ENCODE peak calls at places on chromosomes 2 and 18, in eight cellular contexts. J is activated B cell treated with CpG ODN at 0.5 μM for 24 hours, C is GM12865, D is fibroblast of pulmonary artery, H is cardiac fibroblast, R is endodermal cell, N is brain microvascular endothelial cell, O is progenitor cell of endocrine pancreas. F is an unnamed sample.

GRCh38 chr2:217858519-217859466 is 144.0 kb downstream of the TNS1 start:
- DNase-seq in O (peak), C (no peak), R (peak), D (peak), N (peak), J (no peak), H (peak), F (no peak)

GRCh38 chr2:80281083-80281482 is 23.5 kb downstream of the LRRTM1 start:
- DNase-seq in N (no peak), C (no peak), O (no peak), R (no peak), J (no peak), H (no peak), D (no peak), F (no peak)

GRCh38 chr2:80256396-80257167 is 48.0 kb downstream of the LRRTM1 start:
- DNase-seq in R (peak), N (no peak), O (no peak), J (no peak), D (peak), C (peak), H (peak), F (no peak)

GRCh38 chr2:10668402-10669012 is 21.3 kb downstream of the NOL10 start:
- DNase-seq in D (peak), C (peak), O (no peak), N (peak), H (peak), R (no peak), J (no peak), F (peak)

GRCh38 chr18:46247938-46248337 is 143.8 kb downstream of the HAUS1 start:
- DNase-seq in D (no peak), J (no peak), O (no peak), H (no peak), C (no peak), N (no peak), R (no peak), F (no peak)

GRCh38 chr18:32389868-32390267 is 80.8 kb downstream of the GAREM1 start:
- DNase-seq in D (no peak), R (no peak), H (no peak), C (no peak), N (no peak), O (no peak), J (no peak), F (no peak)

GRCh38 chr2:11835403-11835802 is 89.0 kb downstream of the LPIN1 start:
- DNase-seq in R (no peak), N (no peak), C (no peak), J (no peak), O (no peak), H (no peak), D (peak), F (no peak)

GRCh38 chr2:182715121-182715895 is 749 bp upstream of the DNAJC10 start:
- DNase-seq in C (no peak), H (peak), D (peak), J (no peak), N (peak), R (no peak), O (no peak), F (peak)

GRCh38 chr18:52822160-52822559 is 482.2 kb downstream of the DCC start:
- DNase-seq in O (no peak), D (no peak), C (no peak), R (no peak), J (no peak), H (no peak), N (no peak), F (no peak)

GRCh38 chr2:205876127-205876526 is 193.8 kb downstream of the NRP2 start:
- DNase-seq in J (no peak), C (no peak), H (no peak), D (no peak), N (no peak), R (no peak), O (no peak), F (no peak)

GRCh38 chr2:207397917-207398655 is 131.7 kb upstream of the CREB1 start:
- DNase-seq in N (no peak), C (no peak), H (no peak), R (no peak), O (no peak), J (no peak), D (no peak), F (no peak)

GRCh38 chr2:140586379-140586778 is 1544.4 kb downstream of the LRP1B start:
- DNase-seq in D (peak), N (peak), R (peak), H (peak), J (no peak), C (peak), O (no peak), F (peak)

GRCh38 chr2:43576983-43577892 is 18.6 kb downstream of the THADA start:
- DNase-seq in R (no peak), O (no peak), N (peak), H (peak), C (peak), D (peak), J (no peak), F (peak)

GRCh38 chr2:15119722-15120175 is 441.4 kb downstream of the NBAS start:
- DNase-seq in J (no peak), D (no peak), R (peak), H (no peak), N (no peak), O (no peak), C (no peak), F (no peak)

GRCh38 chr2:108965540-108966299 is 23.3 kb downstream of the EDAR start:
- DNase-seq in D (no peak), J (no peak), R (no peak), O (no peak), H (no peak), N (no peak), C (no peak), F (no peak)

GRCh38 chr2:233964581-233964980 is 47.4 kb downstream of the TRPM8 start:
- DNase-seq in H (no peak), O (no peak), N (no peak), R (no peak), J (no peak), D (no peak), C (no peak), F (no peak)

GRCh38 chr18:72738136-72738535 is 129.7 kb downstream of the NETO1 start:
- DNase-seq in O (no peak), J (no peak), R (no peak), N (no peak), D (no peak), H (no peak), C (no peak), F (no peak)

GRCh38 chr2:75920721-75921551 is 210.2 kb upstream of the GCFC2 start:
- DNase-seq in D (no peak), H (no peak), J (no peak), R (no peak), O (no peak), N (no peak), C (no peak), F (no peak)

GRCh38 chr2:74708296-74708695 is 54.2 kb downstream of the SEMA4F start:
- DNase-seq in H (no peak), C (no peak), N (no peak), D (peak), R (no peak), J (no peak), O (no peak), F (no peak)

GRCh38 chr2:57828221-57828620 is 218.4 kb upstream of the VRK2 start:
- DNase-seq in J (no peak), C (no peak), N (no peak), H (no peak), R (peak), O (no peak), D (no peak), F (no peak)

GRCh38 chr2:29397039-29397438 is 281.8 kb downstream of the CLIP4 start:
- DNase-seq in J (no peak), N (no peak), O (no peak), C (no peak), H (no peak), R (no peak), D (no peak), F (no peak)

GRCh38 chr2:73611867-73612266 is 30.4 kb downstream of the NAT8 start:
- DNase-seq in D (no peak), O (no peak), H (no peak), R (no peak), N (no peak), C (no peak), J (no peak), F (no peak)

GRCh38 chr2:85843543-85843942 is 45.2 kb downstream of the ST3GAL5 start:
- DNase-seq in R (peak), D (no peak), H (no peak), C (peak), J (no peak), O (no peak), N (no peak), F (no peak)
- TF ChIP-seq CTCF in R (peak), D (peak), H (peak), C (peak), J (no peak), O (peak), N (peak), F (peak)

DNA sequence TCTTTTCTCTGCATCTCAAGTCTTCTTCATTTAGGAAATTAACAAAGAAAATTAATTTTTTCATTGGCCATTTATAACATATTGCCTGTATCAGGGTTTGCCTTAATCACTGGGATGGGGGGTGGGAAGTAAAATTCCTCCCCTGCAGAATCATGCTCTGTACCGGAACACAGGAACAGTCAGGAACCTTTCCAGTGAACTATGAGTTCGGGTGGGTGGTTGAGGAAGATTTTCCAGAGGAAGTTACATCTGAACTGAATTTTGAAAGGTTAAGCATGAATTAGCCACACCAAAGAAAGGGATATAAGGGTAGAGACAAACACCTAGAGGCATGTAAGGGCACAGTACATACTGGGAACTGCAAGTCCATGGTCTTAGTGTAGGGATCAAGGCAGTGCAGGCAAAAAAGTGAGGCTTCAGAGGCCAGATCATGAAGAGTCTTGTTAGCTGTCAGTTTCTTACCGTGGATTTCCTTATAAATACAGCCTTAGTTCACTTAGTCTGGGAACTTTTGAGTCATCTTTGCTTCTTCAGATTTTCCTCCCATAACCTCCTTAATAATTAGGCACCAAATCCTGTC is 55.6 kb downstream of the FAM117B start:
- DNase-seq in R (no peak), N (peak), H (peak), O (no peak), C (no peak), D (no peak), J (no peak), F (no peak)
- TF ChIP-seq CTCF in R (no peak), N (no peak), H (no peak), O (no peak), C (no peak), D (no peak), J (no peak), F (no peak)

DNA sequence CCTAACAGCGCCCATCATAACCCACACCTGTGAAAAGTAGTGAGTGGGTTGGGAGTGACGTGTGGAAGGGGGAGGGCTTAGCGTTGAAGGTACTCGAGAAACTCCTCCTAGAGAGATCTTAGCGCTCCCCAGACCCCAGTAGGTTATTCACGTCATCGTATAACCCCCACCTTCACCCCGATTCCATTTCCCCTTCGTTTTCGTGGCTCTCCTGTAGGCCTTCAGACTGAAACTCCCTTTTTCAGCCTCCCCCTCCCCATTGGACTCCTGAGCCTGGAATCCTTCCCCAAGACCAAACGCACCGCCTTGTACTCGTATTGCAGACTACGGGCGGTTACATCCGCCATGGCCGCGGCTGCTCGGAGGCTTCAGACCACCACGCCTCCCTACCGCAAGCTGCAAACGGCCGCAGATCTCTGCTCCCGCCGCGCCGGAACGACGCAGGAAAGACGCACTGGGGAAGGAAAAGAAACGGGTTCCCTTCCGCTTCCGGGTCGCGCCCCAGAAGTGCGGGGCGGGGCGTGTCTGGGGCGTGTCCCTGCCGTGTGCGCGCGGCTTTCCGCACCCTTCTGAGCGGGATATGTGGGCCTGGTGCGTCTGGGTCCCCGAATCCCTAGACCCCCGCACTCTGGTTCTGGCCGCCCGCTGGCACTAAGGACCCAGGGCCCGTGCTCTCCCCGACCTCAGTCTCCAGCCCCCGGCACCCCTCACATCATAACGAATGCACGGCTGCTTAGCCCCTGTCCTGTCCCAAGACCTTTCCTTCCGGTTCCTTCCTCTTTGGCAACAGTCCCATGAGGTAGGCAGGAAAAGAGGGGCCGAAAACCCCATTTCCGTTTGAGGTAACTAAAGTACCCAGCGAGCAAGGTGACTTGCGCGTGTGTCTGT is at the start of gene SNRNP200:
- DNase-seq in H (peak), D (peak), R (peak), N (peak), C (peak), J (peak), O (peak), F (peak)
- TF ChIP-seq CTCF in H (no peak), D (no peak), R (no peak), N (no peak), C (no peak), J (no peak), O (no peak), F (no peak)

DNA sequence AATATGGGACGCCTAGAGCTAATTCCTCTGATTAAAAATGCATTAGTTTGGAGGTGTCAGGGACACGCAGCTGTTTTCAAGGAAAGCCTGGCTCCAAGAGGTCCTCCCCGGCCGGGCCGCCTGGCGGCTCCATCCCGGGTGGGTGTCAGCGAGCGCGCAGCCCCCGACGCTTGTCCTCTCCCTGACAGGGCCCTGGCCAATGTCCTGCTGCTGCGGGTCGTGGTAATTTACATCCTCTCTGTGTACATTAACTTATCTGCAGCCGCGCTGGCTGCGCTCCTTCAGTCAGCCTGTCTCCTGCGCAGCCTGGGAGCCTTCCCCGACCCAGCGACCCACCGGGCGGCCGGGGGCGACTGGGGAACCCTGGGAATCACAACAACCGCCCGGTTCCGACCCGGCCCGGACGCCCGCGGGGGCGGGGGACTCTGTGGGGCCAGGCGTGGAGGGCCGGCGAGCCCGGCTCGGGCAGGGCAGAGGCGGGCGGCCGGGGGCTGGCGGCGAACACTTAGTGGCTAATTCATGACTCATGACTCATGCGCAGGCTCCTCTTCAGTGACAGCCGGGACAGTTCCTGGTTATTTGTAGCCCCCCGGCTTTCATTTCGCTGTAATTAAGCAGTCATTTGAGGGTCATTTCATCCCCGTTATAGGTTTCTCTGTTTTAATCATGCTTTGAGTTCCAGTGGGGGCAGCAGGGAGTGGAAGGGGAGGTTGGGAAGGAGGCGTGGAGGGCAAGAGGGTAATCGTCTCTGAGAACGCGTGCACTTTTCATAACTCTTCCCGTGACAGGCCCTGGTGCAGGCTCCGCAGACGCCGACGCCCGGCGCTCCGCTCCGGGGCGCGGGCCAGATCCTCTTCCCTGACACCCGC is 141.9 kb upstream of the CTAGE1 start:
- DNase-seq in H (peak), O (peak), D (peak), R (peak), N (peak), J (no peak), C (no peak), F (peak)
- TF ChIP-seq CTCF in H (peak), O (peak), D (peak), R (peak), N (peak), J (no peak), C (no peak), F (no peak)

DNA sequence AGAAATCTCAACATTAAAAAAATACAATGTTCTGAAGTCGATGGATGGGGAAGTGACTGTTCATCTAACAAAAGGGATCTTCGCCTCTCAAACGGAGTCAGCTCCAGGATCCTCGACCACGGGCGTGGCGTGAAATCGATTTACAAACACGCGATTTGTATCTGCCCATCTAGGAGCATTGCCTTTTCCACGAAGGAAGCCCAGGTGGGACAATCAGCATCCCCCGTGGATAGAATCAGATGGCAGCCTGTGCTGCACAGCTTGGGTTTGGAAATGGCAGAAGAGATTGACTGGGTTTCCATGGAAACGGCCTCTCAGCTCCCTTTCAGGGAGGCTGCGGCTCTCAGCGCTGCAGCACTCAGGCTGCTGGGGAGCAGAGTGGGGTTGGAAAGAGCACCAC is 110.8 kb upstream of the PXDN start:
- DNase-seq in C (no peak), N (peak), J (no peak), H (no peak), D (no peak), O (no peak), R (peak), F (no peak)
- TF ChIP-seq CTCF in C (no peak), N (no peak), J (no peak), H (no peak), D (no peak), O (no peak), R (no peak), F (no peak)

DNA sequence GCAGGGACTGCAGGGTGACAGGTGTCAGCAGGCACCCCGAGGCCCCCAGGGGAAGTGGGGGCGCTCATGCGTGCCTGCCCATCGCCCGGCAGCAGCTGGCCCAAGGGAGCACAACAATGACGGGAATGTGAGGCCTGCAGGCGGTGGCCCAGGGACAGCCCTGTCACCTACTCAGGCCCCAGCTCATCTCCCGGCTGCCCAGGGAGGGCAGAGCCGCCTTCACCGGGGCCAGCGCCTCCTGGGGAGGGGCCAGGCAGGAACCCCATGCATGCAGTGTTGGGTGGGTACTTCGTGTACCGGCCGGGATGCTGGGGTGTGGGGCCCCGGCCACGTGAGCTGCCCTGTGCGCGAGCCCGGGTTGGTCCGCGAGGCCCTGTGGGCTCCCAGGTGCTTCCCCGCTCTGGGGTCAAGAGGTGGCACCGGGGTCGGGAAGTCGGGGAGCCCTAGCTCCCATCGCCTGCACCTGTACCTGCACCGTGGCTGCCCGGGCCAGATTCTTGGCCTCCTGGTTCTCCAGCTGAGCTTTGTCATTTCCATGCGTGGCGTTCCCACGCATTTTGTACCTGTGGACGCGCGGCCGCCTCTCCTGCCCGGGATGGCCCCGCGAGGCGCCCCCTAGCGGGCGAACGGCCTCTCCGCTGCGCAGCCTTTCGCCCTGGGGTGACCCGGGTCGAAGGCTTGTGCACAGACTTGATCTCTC is 823 bp downstream of the KLHL30 start:
- DNase-seq in R (peak), H (no peak), N (no peak), O (no peak), D (no peak), C (peak), J (no peak), F (peak)
- TF ChIP-seq CTCF in R (peak), H (peak), N (peak), O (peak), D (peak), C (peak), J (no peak), F (peak)